ENCODE peak calls at places on chromosomes 12 and 14, in six cellular contexts. H is KG1; U is neural crest cell; Y is activated naive CD8-positive, alpha-beta T cell treated with anti-CD3 and anti-CD28 coated beads for 36 hours; R is CD8-positive, alpha-beta memory T cell; N is stimulated activated CD4-positive, alpha-beta T cell treated with anti-CD3 and anti-CD28 coated beads, Interleukin-2, amount 100 ng/mL, for 24 hours. X is an unnamed sample.

GRCh38 chr12:61367281-61367785 is 892.9 kb upstream of the USP15 start:
- DNase-seq in N (no peak), R (no peak), U (no peak), H (no peak), Y (no peak), X (peak; percentile 19)

GRCh38 chr12:121129705-121130147 is 3.0 kb upstream of the P2RX7 start:
- DNase-seq in H (no peak), Y (no peak), N (no peak), R (no peak), U (no peak), X (no peak)

GRCh38 chr12:50275545-50275944 is 7.8 kb downstream of the LIMA1 start:
- DNase-seq in R (no peak), U (no peak), Y (no peak), H (no peak), N (no peak), X (no peak)

GRCh38 chr12:5889381-5890047 is 55.5 kb downstream of the ANO2 start:
- DNase-seq in N (peak; percentile 60), H (no peak), R (no peak), Y (peak; percentile 45), U (no peak), X (peak; percentile 62)

GRCh38 chr14:76699901-76700590 is 61.2 kb upstream of the VASH1 start:
- DNase-seq in H (no peak), N (no peak), U (no peak), R (no peak), Y (no peak), X (no peak)

GRCh38 chr12:45348311-45348710 is 132.4 kb downstream of the ANO6 start:
- DNase-seq in Y (no peak), H (no peak), R (no peak), U (no peak), N (no peak), X (no peak)

GRCh38 chr12:46266382-46266791 is 2.5 kb downstream of the SLC38A1 start:
- DNase-seq in H (peak; percentile 30), Y (peak; percentile 34), R (peak; percentile 41), N (peak; percentile 36), U (no peak), X (peak; percentile 74)

GRCh38 chr12:123591702-123592481 is 7.5 kb downstream of the TMED2 start:
- DNase-seq in N (no peak), H (no peak), Y (no peak), R (no peak), U (no peak), X (no peak)

GRCh38 chr12:89073027-89073398 is 279.3 kb downstream of the DUSP6 start:
- DNase-seq in H (no peak), N (no peak), Y (no peak), U (no peak), R (no peak), X (peak; percentile 93)

GRCh38 chr12:15770021-15770420 is 19.2 kb downstream of the EPS8 start:
- DNase-seq in Y (no peak), R (no peak), H (no peak), N (no peak), U (no peak), X (no peak)

GRCh38 chr12:34289431-34290190 is 267.3 kb downstream of the ALG10 start:
- DNase-seq in H (no peak), Y (no peak), U (no peak), N (no peak), R (no peak), X (no peak)

GRCh38 chr12:65821336-65821735 is 2.9 kb upstream of the HMGA2 start:
- DNase-seq in U (no peak), Y (no peak), R (no peak), N (no peak), H (no peak), X (no peak)

GRCh38 chr14:75548544-75548943 is 26.3 kb downstream of the BATF start:
- DNase-seq in R (no peak), H (no peak), Y (no peak), U (no peak), N (no peak), X (no peak)

GRCh38 chr12:6551496-6552139 is 4.2 kb downstream of the IFFO1 start:
- DNase-seq in N (no peak), R (no peak), U (no peak), H (no peak), Y (no peak), X (no peak)

X was measured in DMS53.